ENCODE peak calls at places on chromosomes 11 and 22, in six cellular contexts. W, D, S, K, M and V are unnamed samples.

GRCh38 chr11:69666261-69666660 is 8.9 kb downstream of the LTO1 start:
- DNase-seq in D (no peak), K (no peak), W (peak), S (no peak), M (peak), V (no peak)

GRCh38 chr11:71367756-71368155 is 80.4 kb downstream of the DHCR7 start:
- DNase-seq in S (no peak), M (no peak), D (no peak), W (no peak), K (no peak), V (no peak)

GRCh38 chr11:33376331-33377099 is 119.3 kb downstream of the HIPK3 start:
- DNase-seq in D (no peak), S (no peak), W (peak), K (no peak), M (no peak), V (no peak)

GRCh38 chr11:908273-908672 is 2.3 kb downstream of the CHID1 start:
- DNase-seq in D (peak), W (no peak), S (no peak), M (no peak), K (no peak), V (no peak)

GRCh38 chr22:19361501-19362103 is 69.9 kb downstream of the HIRA start:
- DNase-seq in D (no peak), S (no peak), W (no peak), M (no peak), K (no peak), V (no peak)

GRCh38 chr22:49997221-49997599 is 15.4 kb downstream of the IL17REL start:
- DNase-seq in W (peak), D (no peak), S (no peak), M (peak), K (no peak), V (no peak)

GRCh38 chr22:44325718-44326548 is 13.2 kb upstream of the SHISAL1 start:
- DNase-seq in S (no peak), M (no peak), D (peak), K (no peak), W (no peak), V (peak)

GRCh38 chr11:132220464-132220863 is 850.0 kb downstream of the NTM start:
- DNase-seq in W (no peak), S (no peak), D (no peak), M (no peak), K (peak), V (peak)

GRCh38 chr11:122491486-122491885 is 164.0 kb upstream of the UBASH3B start:
- DNase-seq in D (peak), M (no peak), K (peak), S (no peak), W (no peak), V (peak)

GRCh38 chr22:26586556-26587325 is 3.2 kb downstream of the TPST2 start:
- DNase-seq in W (peak), S (no peak), D (no peak), K (no peak), M (peak), V (no peak)

GRCh38 chr11:42524534-42525227 is 787.1 kb upstream of the API5 start:
- DNase-seq in K (peak), W (no peak), M (peak), D (peak), S (no peak), V (peak)

GRCh38 chr11:26860411-26860810 is 133.5 kb upstream of the FIBIN start:
- DNase-seq in M (no peak), K (peak), S (no peak), W (no peak), D (no peak), V (no peak)

GRCh38 chr11:124756033-124756752 is 4.1 kb upstream of the VSIG2 start:
- DNase-seq in W (no peak), K (no peak), D (no peak), S (no peak), M (no peak), V (no peak)

GRCh38 chr11:72189448-72190250 is 2.3 kb upstream of the FOLR1 start:
- DNase-seq in D (no peak), W (peak), K (no peak), M (no peak), S (no peak), V (no peak)

GRCh38 chr22:35477911-35478582 is 62.6 kb upstream of the RASD2 start:
- DNase-seq in K (peak), D (peak), S (no peak), M (peak), W (peak), V (peak)

GRCh38 chr11:78567209-78567608 is 7.5 kb downstream of the NARS2 start:
- DNase-seq in M (no peak), D (peak), W (no peak), S (no peak), K (no peak), V (no peak)

GRCh38 chr11:119061256-119061655 is 4.3 kb upstream of the HYOU1 start:
- DNase-seq in K (no peak), D (no peak), S (no peak), M (no peak), W (no peak), V (no peak)

GRCh38 chr22:31148953-31149627 is 8.8 kb upstream of the PLA2G3 start:
- DNase-seq in W (peak), S (no peak), K (no peak), M (peak), D (peak), V (no peak)

DNA sequence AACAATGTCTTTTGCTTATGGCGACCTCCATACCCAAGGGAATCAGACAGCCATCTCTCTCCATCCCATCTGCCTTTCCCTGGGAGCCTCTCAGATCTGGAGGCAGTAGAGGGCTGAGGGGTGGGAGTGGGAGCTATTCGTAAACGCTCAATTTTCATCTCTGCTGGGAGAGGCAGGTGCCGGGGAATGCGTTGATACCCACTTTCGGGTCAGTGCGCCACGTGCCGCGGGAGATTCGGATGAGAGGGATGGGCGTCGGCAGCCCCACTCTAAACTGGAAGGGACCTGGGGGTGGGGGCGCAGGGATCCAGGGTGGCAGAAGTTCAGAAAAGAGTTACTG is 1.4 kb downstream of the ADAMTS8 start:
- DNase-seq in W (no peak), D (no peak), M (no peak), K (no peak), S (no peak), V (no peak)
- H3K4me3 ChIP-seq in W (no peak), D (no peak), M (peak), K (no peak), S (no peak), V (no peak)

GRCh38 chr11:63945482-63946163 is 6.8 kb downstream of the NAA40 start:
- DNase-seq in D (peak), K (no peak), S (no peak), W (peak), M (peak), V (peak)
- H3K4me3 ChIP-seq in D (no peak), K (no peak), S (no peak), W (peak), M (no peak), V (no peak)

DNA sequence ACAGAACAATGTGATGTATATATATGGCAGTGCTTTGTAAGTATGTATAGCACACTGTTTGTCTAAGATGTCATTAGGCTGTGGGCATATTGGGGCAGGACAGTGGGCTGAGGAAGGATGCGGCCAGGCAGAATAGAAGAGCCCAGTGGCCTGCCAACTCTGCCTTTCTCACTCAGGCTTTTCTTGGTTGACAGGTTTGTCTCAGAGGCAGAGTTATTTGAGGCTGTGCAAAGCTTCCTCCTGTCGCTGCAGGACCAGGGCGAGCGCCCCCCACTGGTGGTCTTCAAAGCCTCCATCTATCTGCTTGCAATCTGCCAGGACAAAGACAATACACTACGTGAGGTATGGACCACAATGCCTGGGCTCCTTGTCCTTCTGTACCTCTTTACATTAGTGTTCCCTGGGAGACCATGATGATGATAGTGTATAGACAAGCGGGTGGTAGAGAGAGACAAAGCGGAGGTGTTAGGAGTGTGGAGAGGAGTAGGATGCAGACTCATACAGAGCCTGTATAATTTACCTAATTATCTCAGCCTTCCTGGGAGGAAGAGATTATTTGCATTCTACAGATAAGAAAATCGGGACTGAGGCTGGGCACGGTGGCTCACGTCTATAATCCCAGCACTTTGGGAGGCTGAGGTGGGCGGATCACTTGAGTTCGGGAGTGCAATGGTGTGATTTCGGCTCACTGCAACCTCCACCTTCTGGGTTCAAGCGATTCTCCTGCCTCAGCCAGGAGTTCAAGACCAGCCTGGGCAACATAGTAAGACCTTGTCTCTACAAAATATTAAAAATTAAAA is 37.3 kb upstream of the CCDC134 start:
- DNase-seq in M (no peak), D (peak), K (no peak), W (no peak), S (no peak), V (no peak)
- H3K4me3 ChIP-seq in M (no peak), D (no peak), K (no peak), W (no peak), S (no peak), V (no peak)

GRCh38 chr11:29171350-29171950 is 845.4 kb downstream of the KCNA4 start:
- DNase-seq in D (no peak), W (no peak), M (no peak), K (no peak), S (no peak), V (no peak)

DNA sequence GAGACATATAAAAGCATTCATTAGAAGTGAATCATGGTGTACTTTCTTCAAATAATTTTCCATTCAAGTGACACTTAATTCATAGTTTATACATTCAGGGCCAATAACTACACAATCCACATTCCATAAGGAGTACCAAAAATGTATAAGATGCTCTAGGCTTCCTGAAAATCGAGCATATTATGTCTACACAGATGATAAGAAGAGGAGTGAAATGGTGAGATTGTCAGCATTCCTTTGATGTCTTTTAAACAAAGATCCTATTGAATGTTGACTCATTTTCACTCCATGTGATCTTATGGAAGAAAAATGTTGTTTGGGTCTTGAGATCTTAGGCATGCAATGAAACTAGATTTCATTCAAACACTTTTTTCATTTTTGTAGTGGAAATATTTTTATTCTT is 843.2 kb downstream of the KCNA4 start:
- DNase-seq in M (no peak), D (peak), S (no peak), K (peak), W (no peak), V (peak)
- H3K4me3 ChIP-seq in M (no peak), D (no peak), S (no peak), K (no peak), W (no peak), V (no peak)

GRCh38 chr11:66290332-66290629 is 1.3 kb upstream of the YIF1A start:
- DNase-seq in W (no peak), K (no peak), M (no peak), D (no peak), S (no peak), V (no peak)
- H3K4me3 ChIP-seq in W (no peak), K (no peak), M (no peak), D (no peak), S (no peak), V (peak)

GRCh38 chr11:18721576-18722292 is 4.3 kb downstream of the IGSF22 start:
- DNase-seq in W (peak), D (peak), S (peak), M (no peak), K (no peak), V (peak)
- H3K4me3 ChIP-seq in W (peak), D (peak), S (peak), M (peak), K (peak), V (peak)

GRCh38 chr22:39556970-39557811 is 13.4 kb upstream of the CACNA1I start:
- DNase-seq in K (no peak), D (no peak), W (no peak), S (no peak), M (no peak), V (no peak)
- H3K4me3 ChIP-seq in K (no peak), D (no peak), W (no peak), S (peak), M (peak), V (no peak)

DNA sequence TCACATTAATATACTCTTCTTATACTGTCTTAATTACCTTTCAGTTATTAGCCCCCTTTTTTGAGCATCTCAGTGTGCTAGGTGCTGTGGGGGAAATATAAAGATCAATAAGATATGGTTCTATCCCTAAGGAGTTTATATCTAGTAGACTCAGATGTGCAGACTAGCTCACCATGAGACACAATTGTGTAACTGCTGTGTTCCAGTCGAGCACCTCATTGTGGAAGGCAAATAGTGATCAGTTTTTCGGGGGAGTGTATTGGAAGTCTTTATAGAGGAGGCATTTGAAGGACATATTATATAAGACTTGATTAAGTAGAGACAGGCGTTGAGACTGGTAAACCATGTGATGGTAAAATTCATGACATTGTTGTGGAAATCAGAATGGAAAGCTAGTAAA is 11.8 kb downstream of the PDE3B start:
- DNase-seq in M (no peak), K (no peak), D (no peak), S (no peak), W (no peak), V (no peak)
- H3K4me3 ChIP-seq in M (no peak), K (no peak), D (no peak), S (no peak), W (no peak), V (no peak)

GRCh38 chr22:42931421-42932196 is 74.5 kb upstream of the ARFGAP3 start:
- DNase-seq in K (no peak), M (no peak), D (no peak), S (no peak), W (no peak), V (no peak)

GRCh38 chr22:42933783-42934144 is 76.7 kb upstream of the ARFGAP3 start:
- DNase-seq in S (no peak), W (no peak), D (peak), K (peak), M (no peak), V (peak)

GRCh38 chr22:42932857-42933782 is 76.0 kb upstream of the ARFGAP3 start:
- DNase-seq in W (no peak), D (no peak), M (no peak), K (no peak), S (no peak), V (no peak)

GRCh38 chr22:42932197-42932519 is 75.1 kb upstream of the ARFGAP3 start:
- DNase-seq in D (no peak), M (no peak), S (no peak), W (no peak), K (no peak), V (no peak)

DNA sequence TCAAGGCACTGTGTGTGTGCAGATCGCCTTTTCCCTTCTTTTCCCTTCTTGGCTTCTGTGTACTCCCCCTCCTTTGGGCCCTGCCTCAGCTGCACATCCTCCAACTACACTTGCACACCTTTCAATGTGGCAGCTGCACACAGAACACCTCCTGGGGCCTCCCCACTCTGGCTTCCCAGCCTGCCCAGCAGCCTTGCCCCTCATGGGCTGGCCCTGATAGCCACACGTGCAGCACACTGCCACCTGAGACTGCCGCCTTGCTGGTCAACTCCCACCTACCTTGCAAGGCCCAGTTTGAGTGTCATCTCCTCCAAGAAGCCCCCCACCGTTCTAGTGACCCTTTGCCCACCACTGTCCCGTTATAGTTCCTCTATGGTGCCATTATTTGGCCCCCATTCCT is 77.3 kb upstream of the ARFGAP3 start:
- DNase-seq in D (no peak), M (no peak), W (no peak), K (no peak), S (no peak), V (no peak)
- H3K4me3 ChIP-seq in D (no peak), M (no peak), W (no peak), K (no peak), S (no peak), V (no peak)